ENCODE peak calls at places on chromosomes 4 and X, in seven cellular contexts. One of them, this sample, is unnamed.

GRCh38 chrX:47151428-47151827 is 6.4 kb downstream of the RBM10 start:
- DNase-seq in SK-N-SH: no peak
- DNase-seq in A549: no peak
- DNase-seq in HCT116: no peak
- DNase-seq in HepG2: no peak
- DNase-seq in K562: no peak
- DNase-seq in GM23338: no peak
- DNase-seq in this sample: no peak

GRCh38 chrX:8036914-8037313 is 109.7 kb upstream of the PNPLA4 start:
- DNase-seq in SK-N-SH: no peak
- DNase-seq in A549: no peak
- DNase-seq in HCT116: no peak
- DNase-seq in HepG2: no peak
- DNase-seq in K562: no peak
- DNase-seq in GM23338: no peak
- DNase-seq in this sample: no peak

GRCh38 chr4:26723216-26723615 is 137.4 kb upstream of the STIM2 start:
- DNase-seq in SK-N-SH: no peak
- DNase-seq in A549: no peak
- DNase-seq in HCT116: no peak
- DNase-seq in HepG2: no peak
- DNase-seq in K562: no peak
- DNase-seq in GM23338: no peak
- DNase-seq in this sample: no peak

GRCh38 chr4:111806331-111806730 is 338.9 kb upstream of the FAM241A start:
- DNase-seq in SK-N-SH: peak
- DNase-seq in A549: peak
- DNase-seq in HCT116: peak
- DNase-seq in HepG2: peak
- DNase-seq in K562: no peak
- DNase-seq in GM23338: peak
- DNase-seq in this sample: no peak

GRCh38 chrX:57902633-57903032 is 7.6 kb downstream of the ZXDA start:
- DNase-seq in SK-N-SH: no peak
- DNase-seq in A549: no peak
- DNase-seq in HCT116: no peak
- DNase-seq in HepG2: no peak
- DNase-seq in K562: no peak
- DNase-seq in GM23338: no peak
- DNase-seq in this sample: no peak

GRCh38 chr4:130077275-130077674 is 981.3 kb downstream of the C4orf33 start:
- DNase-seq in SK-N-SH: no peak
- DNase-seq in A549: no peak
- DNase-seq in HCT116: no peak
- DNase-seq in HepG2: no peak
- DNase-seq in K562: no peak
- DNase-seq in GM23338: no peak
- DNase-seq in this sample: no peak

GRCh38 chr4:2036327-2036726 is 22.8 kb upstream of the NAT8L start:
- DNase-seq in SK-N-SH: no peak
- DNase-seq in A549: no peak
- DNase-seq in HCT116: no peak
- DNase-seq in HepG2: no peak
- DNase-seq in K562: no peak
- DNase-seq in GM23338: no peak
- DNase-seq in this sample: no peak

GRCh38 chrX:39840141-39841126 is 257.3 kb downstream of the BCOR start:
- DNase-seq in SK-N-SH: no peak
- DNase-seq in A549: no peak
- DNase-seq in HCT116: no peak
- DNase-seq in HepG2: no peak
- DNase-seq in K562: no peak
- DNase-seq in GM23338: no peak
- DNase-seq in this sample: no peak

GRCh38 chrX:23896983-23897382 is 10.8 kb downstream of the APOO start:
- DNase-seq in SK-N-SH: no peak
- DNase-seq in A549: no peak
- DNase-seq in HCT116: no peak
- DNase-seq in HepG2: no peak
- DNase-seq in K562: no peak
- DNase-seq in GM23338: no peak
- DNase-seq in this sample: no peak

GRCh38 chrX:46929439-46930018 is 17.3 kb downstream of the JADE3 start:
- DNase-seq in SK-N-SH: no peak
- DNase-seq in A549: peak
- DNase-seq in HCT116: no peak
- DNase-seq in HepG2: no peak
- DNase-seq in K562: no peak
- DNase-seq in GM23338: no peak
- DNase-seq in this sample: no peak

GRCh38 chrX:120625366-120625765 is 4.5 kb downstream of the C1GALT1C1 start:
- DNase-seq in SK-N-SH: no peak
- DNase-seq in A549: no peak
- DNase-seq in HCT116: no peak
- DNase-seq in HepG2: no peak
- DNase-seq in K562: no peak
- DNase-seq in GM23338: no peak
- DNase-seq in this sample: no peak

DNA sequence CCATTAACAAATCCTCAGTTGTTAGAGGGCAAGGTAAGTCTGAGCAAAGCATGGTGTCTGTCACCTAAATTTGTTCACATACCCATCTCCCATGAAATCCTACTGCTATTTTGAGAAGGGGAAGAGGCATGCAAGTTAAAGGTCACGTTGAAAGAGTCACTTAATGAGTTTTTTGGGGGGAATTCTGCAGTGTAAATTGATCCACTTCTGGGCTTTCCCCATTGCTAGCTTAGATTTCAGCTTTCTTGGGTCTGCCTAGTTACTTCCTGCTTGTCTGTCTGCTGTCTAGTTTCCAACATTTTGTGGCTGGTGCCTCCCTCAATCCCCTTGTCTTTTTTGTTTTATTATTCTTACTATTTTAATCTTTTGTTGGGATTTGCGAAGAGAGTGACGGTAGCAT is 32.0 kb downstream of the CEP135 start:
- DNase-seq in SK-N-SH: no peak
- DNase-seq in A549: no peak
- DNase-seq in HCT116: no peak
- DNase-seq in HepG2: no peak
- DNase-seq in K562: no peak
- DNase-seq in GM23338: no peak
- DNase-seq in this sample: no peak
- H3K4me3 ChIP-seq in SK-N-SH: no peak
- H3K4me3 ChIP-seq in A549: no peak
- H3K4me3 ChIP-seq in HCT116: no peak
- H3K4me3 ChIP-seq in HepG2: no peak
- H3K4me3 ChIP-seq in K562: no peak
- H3K4me3 ChIP-seq in GM23338: no peak
- H3K4me3 ChIP-seq in this sample: no peak

DNA sequence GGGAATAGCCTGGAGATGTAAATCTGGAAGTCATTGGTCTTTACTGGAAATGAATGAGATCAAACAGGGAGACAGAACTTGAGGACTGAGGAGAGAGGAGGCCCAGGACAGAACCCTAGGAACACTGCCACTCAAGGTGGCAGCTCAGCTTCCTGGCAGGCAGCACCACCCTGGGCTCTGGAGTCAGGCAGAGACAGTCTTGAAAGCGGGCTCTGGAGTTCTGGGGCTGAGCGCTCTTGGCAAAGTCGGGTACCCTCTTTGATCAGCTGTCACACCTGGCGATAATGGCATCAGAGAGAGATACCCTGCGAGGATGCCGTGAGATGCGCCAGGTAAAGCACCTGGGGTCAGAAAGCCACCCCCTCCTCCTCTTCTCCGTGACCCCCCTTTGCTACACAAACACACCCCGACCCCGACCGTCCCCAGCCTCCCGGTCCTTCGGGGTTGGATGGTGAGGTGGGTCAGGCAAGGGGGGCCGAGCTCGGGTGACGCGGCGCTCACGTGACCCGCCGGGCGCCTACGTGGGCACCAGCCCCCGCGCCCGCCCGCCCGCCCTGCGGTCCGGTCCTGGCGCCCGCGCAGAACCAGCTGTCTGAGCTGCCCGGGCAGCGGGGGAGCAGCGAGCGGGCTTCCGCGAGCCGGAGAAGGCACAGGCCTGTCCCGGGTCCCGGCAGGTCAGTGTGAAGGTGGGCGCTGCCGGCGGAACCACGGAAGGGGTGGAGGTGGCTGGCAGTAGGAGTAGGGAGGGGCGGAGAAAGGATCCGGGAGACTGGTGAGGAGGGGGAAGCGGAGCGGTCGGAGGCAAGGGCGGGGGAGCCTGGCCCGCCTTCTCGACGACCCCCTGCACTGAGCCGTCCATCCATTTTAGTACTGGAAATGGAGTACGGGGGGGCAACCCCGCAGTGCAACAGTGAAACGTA is at the start of gene TCEAL3:
- DNase-seq in SK-N-SH: peak
- DNase-seq in A549: no peak
- DNase-seq in HCT116: no peak
- DNase-seq in HepG2: no peak
- DNase-seq in K562: no peak
- DNase-seq in GM23338: peak
- DNase-seq in this sample: no peak
- TF ChIP-seq REST in SK-N-SH: no peak
- TF ChIP-seq REST in A549: no peak
- TF ChIP-seq REST in HCT116: no peak
- TF ChIP-seq REST in HepG2: no peak
- TF ChIP-seq REST in K562: no peak
- TF ChIP-seq REST in GM23338: no peak
- TF ChIP-seq REST in this sample: no peak

GRCh38 chr4:156237192-156237591 is 283.5 kb upstream of the CTSO start:
- DNase-seq in SK-N-SH: no peak
- DNase-seq in A549: no peak
- DNase-seq in HCT116: no peak
- DNase-seq in HepG2: no peak
- DNase-seq in K562: no peak
- DNase-seq in GM23338: peak
- DNase-seq in this sample: no peak
- H3K27ac ChIP-seq in SK-N-SH: no peak
- H3K27ac ChIP-seq in A549: no peak
- H3K27ac ChIP-seq in HCT116: no peak
- H3K27ac ChIP-seq in HepG2: no peak
- H3K27ac ChIP-seq in K562: no peak
- H3K27ac ChIP-seq in GM23338: no peak
- H3K27ac ChIP-seq in this sample: no peak

DNA sequence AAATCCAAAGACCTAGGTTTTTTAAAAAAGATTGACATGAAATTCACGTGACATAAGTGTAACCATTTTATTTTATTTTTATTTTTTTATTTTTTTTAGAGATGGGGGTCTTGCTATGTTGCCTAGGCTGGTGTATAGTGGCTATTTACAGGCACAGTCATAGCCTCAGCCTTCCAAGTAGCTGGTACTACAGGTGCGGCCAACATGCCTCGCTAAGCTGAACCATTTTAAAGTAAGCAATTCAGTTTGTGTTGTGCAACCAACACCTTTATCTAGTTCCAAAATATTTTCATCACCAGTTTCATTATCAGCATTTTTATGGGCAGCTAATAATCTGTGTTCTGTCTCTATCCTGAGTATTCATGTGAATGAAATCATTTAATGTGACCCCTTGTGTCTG is 107.5 kb upstream of the ENPEP start:
- DNase-seq in SK-N-SH: no peak
- DNase-seq in A549: no peak
- DNase-seq in HCT116: no peak
- DNase-seq in HepG2: no peak
- DNase-seq in K562: no peak
- DNase-seq in GM23338: no peak
- DNase-seq in this sample: no peak
- H3K4me3 ChIP-seq in SK-N-SH: no peak
- H3K4me3 ChIP-seq in A549: no peak
- H3K4me3 ChIP-seq in HCT116: no peak
- H3K4me3 ChIP-seq in HepG2: no peak
- H3K4me3 ChIP-seq in K562: no peak
- H3K4me3 ChIP-seq in GM23338: no peak
- H3K4me3 ChIP-seq in this sample: no peak

This sample was measured in HL-60.